ENCODE peak calls at places on chromosomes 6 and 20, in four cellular contexts. One of them, this sample, is unnamed.

GRCh38 chr6:163193326-163193725 is 221.2 kb upstream of the QKI start:
- DNase-seq in CD4-positive, alpha-beta T cell: no peak
- DNase-seq in naive thymus-derived CD4-positive, alpha-beta T cell: no peak
- DNase-seq in ovary: no peak
- DNase-seq in this sample: no peak

GRCh38 chr6:10584607-10585006 is 63.5 kb downstream of the GCNT2 start:
- DNase-seq in ovary: no peak
- DNase-seq in naive thymus-derived CD4-positive, alpha-beta T cell: no peak
- DNase-seq in CD4-positive, alpha-beta T cell: no peak
- DNase-seq in this sample: no peak

GRCh38 chr20:61972910-61973508 is 92.7 kb downstream of the TAF4 start:
- DNase-seq in CD4-positive, alpha-beta T cell: no peak
- DNase-seq in naive thymus-derived CD4-positive, alpha-beta T cell: no peak
- DNase-seq in ovary: no peak
- DNase-seq in this sample: no peak

GRCh38 chr20:10414982-10415650 is 18.9 kb downstream of the MKKS start:
- DNase-seq in ovary: no peak
- DNase-seq in naive thymus-derived CD4-positive, alpha-beta T cell: no peak
- DNase-seq in CD4-positive, alpha-beta T cell: no peak
- DNase-seq in this sample: no peak

GRCh38 chr6:1766663-1767062 is 156.9 kb downstream of the FOXC1 start:
- DNase-seq in CD4-positive, alpha-beta T cell: no peak
- DNase-seq in naive thymus-derived CD4-positive, alpha-beta T cell: no peak
- DNase-seq in ovary: no peak
- DNase-seq in this sample: no peak

GRCh38 chr6:25623874-25624273 is 28.1 kb upstream of the SCGN start:
- DNase-seq in CD4-positive, alpha-beta T cell: no peak
- DNase-seq in ovary: no peak
- DNase-seq in naive thymus-derived CD4-positive, alpha-beta T cell: no peak
- DNase-seq in this sample: no peak

GRCh38 chr6:139369568-139370046 is 4.8 kb downstream of the CITED2 start:
- DNase-seq in CD4-positive, alpha-beta T cell: no peak
- DNase-seq in ovary: no peak
- DNase-seq in naive thymus-derived CD4-positive, alpha-beta T cell: peak
- DNase-seq in this sample: no peak

GRCh38 chr6:79394690-79395089 is 142.5 kb downstream of the LCA5 start:
- DNase-seq in ovary: no peak
- DNase-seq in CD4-positive, alpha-beta T cell: no peak
- DNase-seq in naive thymus-derived CD4-positive, alpha-beta T cell: no peak
- DNase-seq in this sample: no peak

GRCh38 chr6:123777554-123777953 is 26.1 kb upstream of the NKAIN2 start:
- DNase-seq in naive thymus-derived CD4-positive, alpha-beta T cell: no peak
- DNase-seq in CD4-positive, alpha-beta T cell: no peak
- DNase-seq in ovary: no peak
- DNase-seq in this sample: no peak

GRCh38 chr20:39716796-39717341 is 754.7 kb downstream of the DHX35 start:
- DNase-seq in naive thymus-derived CD4-positive, alpha-beta T cell: no peak
- DNase-seq in ovary: no peak
- DNase-seq in CD4-positive, alpha-beta T cell: no peak
- DNase-seq in this sample: no peak

GRCh38 chr20:47454298-47455132 is 47.2 kb upstream of the NCOA3 start:
- DNase-seq in CD4-positive, alpha-beta T cell: no peak
- DNase-seq in naive thymus-derived CD4-positive, alpha-beta T cell: no peak
- DNase-seq in ovary: no peak
- DNase-seq in this sample: no peak

GRCh38 chr20:61482425-61482887 is 230.4 kb downstream of the CDH4 start:
- DNase-seq in CD4-positive, alpha-beta T cell: no peak
- DNase-seq in ovary: no peak
- DNase-seq in naive thymus-derived CD4-positive, alpha-beta T cell: no peak
- DNase-seq in this sample: no peak

GRCh38 chr20:16500197-16500596 is 73.1 kb downstream of the KIF16B start:
- DNase-seq in ovary: no peak
- DNase-seq in CD4-positive, alpha-beta T cell: no peak
- DNase-seq in naive thymus-derived CD4-positive, alpha-beta T cell: no peak
- DNase-seq in this sample: no peak

GRCh38 chr6:75353644-75354043 is 69.1 kb upstream of the TMEM30A start:
- DNase-seq in naive thymus-derived CD4-positive, alpha-beta T cell: no peak
- DNase-seq in CD4-positive, alpha-beta T cell: no peak
- DNase-seq in ovary: no peak
- DNase-seq in this sample: no peak

GRCh38 chr6:108464506-108465084 is 96.1 kb upstream of the FOXO3 start:
- DNase-seq in CD4-positive, alpha-beta T cell: no peak
- DNase-seq in naive thymus-derived CD4-positive, alpha-beta T cell: no peak
- DNase-seq in ovary: no peak
- DNase-seq in this sample: no peak

GRCh38 chr20:53343433-53343832 is 250.2 kb downstream of the ZNF217 start:
- DNase-seq in ovary: no peak
- DNase-seq in naive thymus-derived CD4-positive, alpha-beta T cell: no peak
- DNase-seq in CD4-positive, alpha-beta T cell: no peak
- DNase-seq in this sample: no peak

GRCh38 chr6:142459267-142459666 is 157.5 kb downstream of the ADGRG6 start:
- DNase-seq in ovary: no peak
- DNase-seq in CD4-positive, alpha-beta T cell: no peak
- DNase-seq in naive thymus-derived CD4-positive, alpha-beta T cell: no peak
- DNase-seq in this sample: no peak

GRCh38 chr6:166032366-166033171 is 135.1 kb downstream of the TBXT start:
- DNase-seq in CD4-positive, alpha-beta T cell: no peak
- DNase-seq in ovary: peak
- DNase-seq in naive thymus-derived CD4-positive, alpha-beta T cell: no peak
- DNase-seq in this sample: peak

GRCh38 chr6:16184129-16184528 is 54.3 kb upstream of the GMPR start:
- DNase-seq in ovary: no peak
- DNase-seq in CD4-positive, alpha-beta T cell: no peak
- DNase-seq in naive thymus-derived CD4-positive, alpha-beta T cell: no peak
- DNase-seq in this sample: peak

GRCh38 chr20:4171538-4172116 is 156.3 kb upstream of the RNF24 start:
- DNase-seq in CD4-positive, alpha-beta T cell: no peak
- DNase-seq in ovary: peak
- DNase-seq in naive thymus-derived CD4-positive, alpha-beta T cell: no peak
- DNase-seq in this sample: no peak

GRCh38 chr6:84227044-84227433 is 404 bp downstream of the CEP162 start:
- DNase-seq in CD4-positive, alpha-beta T cell: no peak
- DNase-seq in naive thymus-derived CD4-positive, alpha-beta T cell: no peak
- DNase-seq in ovary: no peak
- DNase-seq in this sample: no peak

GRCh38 chr20:25484224-25484846 is 76.9 kb downstream of the GINS1 start:
- DNase-seq in ovary: no peak
- DNase-seq in naive thymus-derived CD4-positive, alpha-beta T cell: no peak
- DNase-seq in CD4-positive, alpha-beta T cell: no peak
- DNase-seq in this sample: no peak

GRCh38 chr20:44395183-44395962 is 39.9 kb downstream of the HNF4A start:
- DNase-seq in CD4-positive, alpha-beta T cell: no peak
- DNase-seq in naive thymus-derived CD4-positive, alpha-beta T cell: no peak
- DNase-seq in ovary: no peak
- DNase-seq in this sample: no peak

GRCh38 chr20:5402903-5403531 is 86.3 kb upstream of the PROKR2 start:
- DNase-seq in ovary: no peak
- DNase-seq in CD4-positive, alpha-beta T cell: no peak
- DNase-seq in naive thymus-derived CD4-positive, alpha-beta T cell: no peak
- DNase-seq in this sample: no peak

GRCh38 chr20:43658068-43658722 is 8.7 kb upstream of the MYBL2 start:
- DNase-seq in CD4-positive, alpha-beta T cell: no peak
- DNase-seq in naive thymus-derived CD4-positive, alpha-beta T cell: no peak
- DNase-seq in ovary: no peak
- DNase-seq in this sample: no peak

GRCh38 chr20:42123981-42124473 is 505.9 kb upstream of the CHD6 start:
- DNase-seq in CD4-positive, alpha-beta T cell: no peak
- DNase-seq in naive thymus-derived CD4-positive, alpha-beta T cell: no peak
- DNase-seq in ovary: no peak
- DNase-seq in this sample: no peak
- H3K27ac ChIP-seq in CD4-positive, alpha-beta T cell: no peak
- H3K27ac ChIP-seq in naive thymus-derived CD4-positive, alpha-beta T cell: no peak
- H3K27ac ChIP-seq in ovary: no peak
- H3K27ac ChIP-seq in this sample: no peak

DNA sequence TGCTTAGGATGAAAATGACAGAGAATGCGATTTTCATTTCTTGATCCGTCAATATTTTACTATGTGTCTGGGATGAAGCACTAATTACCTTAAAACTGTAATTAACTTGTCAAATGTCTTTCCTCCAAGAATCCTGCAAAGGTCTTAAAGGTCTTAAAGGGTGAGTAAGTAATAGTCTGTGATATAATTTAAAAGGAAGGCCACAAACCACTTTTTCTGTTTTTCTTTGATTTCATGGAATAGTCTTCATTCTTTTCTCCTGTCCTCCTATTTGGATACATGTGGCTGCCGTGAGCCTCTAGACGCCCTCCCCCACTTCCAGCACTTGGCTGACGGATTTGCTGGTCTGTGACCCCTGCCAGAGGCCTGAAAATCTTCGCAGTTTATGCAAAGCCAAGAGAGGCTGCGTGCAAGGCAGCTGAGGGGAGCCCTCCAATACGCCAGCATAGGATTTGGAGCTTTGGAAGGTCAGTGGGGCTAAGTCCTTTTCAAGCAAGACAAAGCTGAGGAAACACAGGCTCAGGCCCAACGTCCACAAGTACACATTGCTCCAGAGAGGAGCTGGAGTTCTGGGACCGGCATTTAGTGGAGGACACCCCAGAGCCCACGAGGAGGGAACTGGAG is 382.5 kb downstream of the SMOC2 start:
- DNase-seq in naive thymus-derived CD4-positive, alpha-beta T cell: no peak
- DNase-seq in ovary: peak
- DNase-seq in CD4-positive, alpha-beta T cell: no peak
- DNase-seq in this sample: no peak
- H3K27ac ChIP-seq in naive thymus-derived CD4-positive, alpha-beta T cell: no peak
- H3K27ac ChIP-seq in ovary: peak
- H3K27ac ChIP-seq in CD4-positive, alpha-beta T cell: no peak
- H3K27ac ChIP-seq in this sample: no peak

GRCh38 chr20:63434599-63435378 is 37.7 kb downstream of the KCNQ2 start:
- DNase-seq in CD4-positive, alpha-beta T cell: peak
- DNase-seq in naive thymus-derived CD4-positive, alpha-beta T cell: peak
- DNase-seq in ovary: no peak
- DNase-seq in this sample: no peak
- H3K27ac ChIP-seq in CD4-positive, alpha-beta T cell: peak
- H3K27ac ChIP-seq in naive thymus-derived CD4-positive, alpha-beta T cell: peak
- H3K27ac ChIP-seq in ovary: no peak
- H3K27ac ChIP-seq in this sample: no peak

GRCh38 chr6:30888472-30889137 is 4.3 kb downstream of the DDR1 start:
- DNase-seq in ovary: peak
- DNase-seq in CD4-positive, alpha-beta T cell: no peak
- DNase-seq in naive thymus-derived CD4-positive, alpha-beta T cell: no peak
- DNase-seq in this sample: no peak
- H3K27ac ChIP-seq in ovary: no peak
- H3K27ac ChIP-seq in CD4-positive, alpha-beta T cell: no peak
- H3K27ac ChIP-seq in naive thymus-derived CD4-positive, alpha-beta T cell: no peak
- H3K27ac ChIP-seq in this sample: no peak

DNA sequence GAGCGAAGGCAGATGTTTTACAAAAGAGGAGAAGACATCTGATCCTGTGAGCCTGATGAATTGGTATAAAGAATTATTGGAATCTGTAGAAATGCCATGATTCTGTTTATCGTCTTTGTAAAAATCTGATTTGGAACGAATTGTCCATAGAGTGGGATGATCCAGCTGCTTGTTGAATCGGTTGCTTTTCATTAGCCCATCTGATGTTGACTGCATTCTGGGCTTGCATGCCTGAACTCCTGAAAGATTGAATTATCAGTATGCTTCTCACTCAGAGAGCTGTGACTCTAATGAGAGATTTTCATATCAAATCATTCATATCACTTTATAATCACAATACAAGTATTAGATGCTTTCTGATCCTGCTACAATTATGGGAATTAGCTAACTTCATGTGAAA is 100.6 kb downstream of the KLHL32 start:
- DNase-seq in naive thymus-derived CD4-positive, alpha-beta T cell: no peak
- DNase-seq in CD4-positive, alpha-beta T cell: no peak
- DNase-seq in ovary: no peak
- DNase-seq in this sample: no peak
- H3K27ac ChIP-seq in naive thymus-derived CD4-positive, alpha-beta T cell: no peak
- H3K27ac ChIP-seq in CD4-positive, alpha-beta T cell: no peak
- H3K27ac ChIP-seq in ovary: no peak
- H3K27ac ChIP-seq in this sample: no peak

DNA sequence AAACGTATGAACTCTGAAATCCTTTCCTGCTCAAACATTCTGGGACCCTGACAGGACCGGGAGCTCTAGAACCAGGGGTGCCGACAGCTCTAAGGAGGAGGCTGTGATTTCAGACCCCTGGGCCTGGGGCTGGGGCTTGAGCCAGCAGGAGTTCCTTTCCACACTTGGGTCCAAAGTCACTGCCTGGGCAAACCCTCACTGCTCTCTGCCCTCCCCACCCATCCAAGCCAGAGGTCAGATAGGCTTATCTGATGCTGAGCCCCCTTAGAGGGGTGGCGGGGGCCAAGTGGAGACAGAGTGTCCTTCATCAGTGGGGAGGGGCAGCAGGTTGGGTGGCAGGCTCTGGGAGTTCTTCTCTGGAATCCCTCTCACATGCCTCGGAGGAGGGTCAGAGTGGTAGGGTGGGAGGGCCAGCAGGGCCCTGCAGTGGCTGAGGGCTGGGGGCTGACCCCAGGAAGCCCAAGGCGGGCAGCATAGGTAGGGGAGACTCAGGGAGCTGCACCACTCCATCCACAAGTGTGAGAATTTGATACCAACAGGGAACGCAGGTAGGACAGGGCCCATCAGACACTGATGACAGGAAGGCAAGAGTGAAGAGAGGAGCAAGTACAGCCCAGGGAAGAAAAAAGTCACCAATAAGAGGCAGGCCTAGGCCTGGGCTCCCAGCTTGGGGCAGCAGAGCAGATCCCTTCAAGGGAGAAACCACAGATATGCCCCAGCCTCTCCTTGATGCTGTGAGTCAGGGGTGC is 121.0 kb downstream of the MRPL14 start:
- DNase-seq in naive thymus-derived CD4-positive, alpha-beta T cell: no peak
- DNase-seq in CD4-positive, alpha-beta T cell: no peak
- DNase-seq in ovary: no peak
- DNase-seq in this sample: no peak
- H3K27ac ChIP-seq in naive thymus-derived CD4-positive, alpha-beta T cell: no peak
- H3K27ac ChIP-seq in CD4-positive, alpha-beta T cell: no peak
- H3K27ac ChIP-seq in ovary: no peak
- H3K27ac ChIP-seq in this sample: peak

GRCh38 chr6:13767121-13767794 is 47.1 kb downstream of the MCUR1 start:
- DNase-seq in naive thymus-derived CD4-positive, alpha-beta T cell: peak
- DNase-seq in CD4-positive, alpha-beta T cell: peak
- DNase-seq in ovary: peak
- DNase-seq in this sample: peak
- H3K27ac ChIP-seq in naive thymus-derived CD4-positive, alpha-beta T cell: no peak
- H3K27ac ChIP-seq in CD4-positive, alpha-beta T cell: no peak
- H3K27ac ChIP-seq in ovary: no peak
- H3K27ac ChIP-seq in this sample: peak